ENCODE peak calls at places on chromosomes 11 and 22, in five cellular contexts. N is cardiac muscle cell; B is brain microvascular endothelial cell; R is CD8-positive, alpha-beta memory T cell; S is sigmoid colon. D is an unnamed sample. For H3K27me3, the result is how much of the 10 kb centered on the place peaks cover.

GRCh38 chr11:34308049-34308692 is 49.6 kb downstream of the ABTB2 start:
- DNase-seq in S (no peak), B (no peak), N (no peak), R (no peak), D (no peak)

GRCh38 chr11:10628506-10629236 is 60.2 kb upstream of the LYVE1 start:
- DNase-seq in B (no peak), R (no peak), S (peak), N (no peak), D (no peak)

GRCh38 chr11:75342231-75342918 is 9.1 kb downstream of the ARRB1 start:
- DNase-seq in B (no peak), N (no peak), S (no peak), R (no peak), D (no peak)

GRCh38 chr22:34608716-34609115 is 457.2 kb upstream of the ISX start:
- DNase-seq in S (no peak), B (no peak), R (no peak), N (no peak), D (no peak)

GRCh38 chr11:125874556-125875124 is 12.8 kb upstream of the HYLS1 start:
- DNase-seq in B (peak), S (peak), R (peak), N (peak), D (no peak)

GRCh38 chr11:22991196-22991595 is 130.9 kb upstream of the CCDC179 start:
- DNase-seq in N (no peak), R (no peak), S (no peak), B (no peak), D (no peak)

GRCh38 chr11:126293726-126294125 is 10.1 kb upstream of the DCPS start:
- DNase-seq in N (no peak), S (no peak), B (no peak), R (no peak), D (no peak)

GRCh38 chr11:16280256-16280682 is 76.1 kb downstream of the SOX6 start:
- DNase-seq in N (no peak), S (peak), R (no peak), B (no peak), D (no peak)

GRCh38 chr11:65471410-65471762 is 27.5 kb upstream of the MALAT1 start:
- DNase-seq in B (peak), R (no peak), S (peak), N (peak), D (no peak)

GRCh38 chr11:109939176-109939810 is 153.9 kb upstream of the ZC3H12C start:
- DNase-seq in R (no peak), S (no peak), N (peak), B (peak), D (no peak)

GRCh38 chr11:9150501-9150900 is 59.1 kb upstream of the SCUBE2 start:
- DNase-seq in B (peak), S (no peak), R (no peak), N (no peak), D (no peak)

GRCh38 chr11:12893787-12894672 is 115.1 kb upstream of the RASSF10 start:
- DNase-seq in B (peak), R (peak), S (peak), N (peak), D (peak)

GRCh38 chr11:62449451-62449851 is 30.6 kb downstream of the SCGB1A1 start:
- DNase-seq in R (no peak), B (no peak), S (no peak), N (no peak), D (no peak)

GRCh38 chr11:47973173-47973572 is 7.2 kb upstream of the PTPRJ start:
- DNase-seq in S (no peak), R (no peak), B (no peak), N (no peak), D (no peak)

GRCh38 chr11:28566643-28567042 is 458.5 kb downstream of the METTL15 start:
- DNase-seq in N (peak), S (peak), R (no peak), B (peak), D (no peak)

GRCh38 chr11:83006877-83007330 is 64.8 kb downstream of the RAB30 start:
- DNase-seq in N (no peak), S (no peak), B (no peak), R (no peak), D (no peak)

GRCh38 chr11:86698634-86699033 is 26.2 kb upstream of the ME3 start:
- DNase-seq in N (no peak), S (no peak), B (no peak), R (no peak), D (no peak)

GRCh38 chr11:61784506-61784805 is 7.9 kb downstream of the TMEM258 start:
- DNase-seq in N (no peak), B (no peak), R (no peak), S (no peak), D (no peak)

GRCh38 chr11:69636870-69637600 is 3.9 kb upstream of the CCND1 start:
- DNase-seq in S (no peak), R (no peak), N (no peak), B (no peak), D (no peak)

GRCh38 chr11:114060402-114061052 is 1.0 kb downstream of the ZBTB16 start:
- DNase-seq in B (no peak), S (peak), R (no peak), N (peak), D (no peak)

GRCh38 chr22:31680764-31681624 is 19.0 kb upstream of the PISD start:
- DNase-seq in R (no peak), B (peak), S (peak), N (no peak), D (no peak)

GRCh38 chr11:100550298-100550697 is 136.8 kb upstream of the ARHGAP42 start:
- DNase-seq in R (no peak), N (no peak), B (no peak), S (no peak), D (no peak)

DNA sequence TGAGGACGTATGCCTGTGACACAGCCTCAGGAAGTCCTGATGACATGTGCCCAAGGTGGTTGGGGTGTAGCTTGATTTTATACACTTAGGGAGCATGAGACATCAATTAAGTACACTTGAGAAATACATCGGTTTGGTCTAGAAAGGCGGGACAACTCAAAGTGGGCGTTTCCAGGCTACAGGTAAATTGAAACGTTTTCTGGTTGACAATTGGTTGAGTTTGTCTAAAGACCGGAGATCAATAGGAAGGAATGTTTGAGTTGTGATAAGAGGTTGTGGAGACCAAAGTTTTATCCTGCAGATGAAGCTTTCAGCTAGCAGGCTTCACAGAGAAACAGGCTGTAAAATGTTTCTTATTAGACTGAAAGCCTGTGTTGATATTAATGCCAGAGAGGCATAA is 6.8 kb downstream of the APOL3 start:
- DNase-seq in S (no peak), N (no peak), R (no peak), B (no peak), D (no peak)
- H3K4me3 ChIP-seq in S (no peak), N (no peak), R (no peak), B (no peak), D (no peak)

GRCh38 chr22:50531546-50532352 is 1.9 kb upstream of the TYMP start:
- DNase-seq in S (peak), N (peak), R (peak), B (peak), D (peak)
- H3K27me3 ChIP-seq in S (half or more), N (under half), R (under half), B (under half), D (under half)

GRCh38 chr22:37197451-37198289 is 9.6 kb upstream of the C1QTNF6 start:
- DNase-seq in N (no peak), S (peak), R (no peak), B (no peak), D (no peak)
- H3K4me3 ChIP-seq in N (no peak), S (no peak), R (peak), B (peak), D (peak)

GRCh38 chr11:44785856-44786606 is 59.3 kb downstream of the TSPAN18 start:
- DNase-seq in N (no peak), R (no peak), B (no peak), S (peak), D (no peak)
- H3K27me3 ChIP-seq in N (under half), R (under half), B (under half), S (under half), D (under half)

GRCh38 chr22:46374663-46375474 is 39.4 kb downstream of the TRMU start:
- DNase-seq in B (no peak), N (no peak), S (no peak), R (no peak), D (no peak)
- H3K4me3 ChIP-seq in B (no peak), N (no peak), S (no peak), R (no peak), D (no peak)